ENCODE peak calls at places on chromosomes 12 and 14, in eight cellular contexts. C, Y, Q, X, V, R, P and B are unnamed samples.
A peak's percentile ranks its signal among the peaks of the same experiment; 100 is the strongest.

GRCh38 chr14:57275023-57275664 is 6.4 kb downstream of the AP5M1 start:
- DNase-seq in C (no peak), Y (no peak), Q (no peak), X (peak; percentile 5), V (no peak), R (no peak), P (no peak), B (no peak)

GRCh38 chr14:73786942-73787759 is 64.5 kb upstream of the PTGR2 start:
- DNase-seq in C (peak; percentile 37), Y (peak; percentile 59), Q (peak; percentile 86), X (peak; percentile 35), V (peak; percentile 38), R (peak; percentile 47), P (peak; percentile 86), B (peak; percentile 37)

GRCh38 chr14:65631040-65631439 is 218.5 kb downstream of the FUT8 start:
- DNase-seq in C (no peak), Y (no peak), Q (no peak), X (no peak), V (no peak), R (no peak), P (no peak), B (no peak)

GRCh38 chr14:82642425-82642824 is 1108.8 kb upstream of the SEL1L start:
- DNase-seq in C (peak; percentile 28), Y (no peak), Q (no peak), X (no peak), V (no peak), R (no peak), P (no peak), B (no peak)

GRCh38 chr12:6038160-6038559 is 86.3 kb downstream of the VWF start:
- DNase-seq in C (no peak), Y (peak; percentile 10), Q (no peak), X (peak; percentile 76), V (no peak), R (peak; percentile 13), P (no peak), B (peak; percentile 51)

GRCh38 chr12:71626098-71626497 is 37.5 kb downstream of the ZFC3H1 start:
- DNase-seq in C (no peak), Y (no peak), Q (no peak), X (no peak), V (no peak), R (no peak), P (no peak), B (no peak)

GRCh38 chr14:78302841-78303240 is 132.7 kb downstream of the NRXN3 start:
- DNase-seq in C (no peak), Y (no peak), Q (no peak), X (no peak), V (no peak), R (no peak), P (no peak), B (no peak)

GRCh38 chr14:37232907-37233481 is 35.3 kb downstream of the MIPOL1 start:
- DNase-seq in C (no peak), Y (no peak), Q (no peak), X (peak; percentile 69), V (no peak), R (no peak), P (no peak), B (no peak)

GRCh38 chr14:95314609-95315008 is 5.1 kb downstream of the CLMN start:
- DNase-seq in C (no peak), Y (no peak), Q (peak; percentile 66), X (no peak), V (no peak), R (no peak), P (no peak), B (peak; percentile 51)

GRCh38 chr12:126493366-126494108 is 1428.3 kb downstream of the AACS start:
- DNase-seq in C (no peak), Y (no peak), Q (no peak), X (no peak), V (no peak), R (no peak), P (no peak), B (no peak)

GRCh38 chr12:57621497-57622292 is 10.5 kb downstream of the ARHGEF25 start:
- DNase-seq in C (peak; percentile 67), Y (peak; percentile 22), Q (peak; percentile 84), X (peak; percentile 11), V (peak; percentile 30), R (peak; percentile 43), P (peak; percentile 81), B (no peak)

GRCh38 chr12:65612440-65612839 is 211.8 kb upstream of the HMGA2 start:
- DNase-seq in C (no peak), Y (no peak), Q (no peak), X (no peak), V (no peak), R (no peak), P (no peak), B (no peak)

GRCh38 chr14:75981426-75981825 is 369 bp downstream of the TGFB3 start:
- DNase-seq in C (no peak), Y (no peak), Q (peak; percentile 68), X (no peak), V (no peak), R (no peak), P (no peak), B (peak; percentile 35)

GRCh38 chr12:76820888-76821482 is 57.1 kb downstream of the ZDHHC17 start:
- DNase-seq in C (no peak), Y (peak; percentile 1), Q (no peak), X (peak; percentile 47), V (no peak), R (no peak), P (no peak), B (no peak)

GRCh38 chr12:53994691-53995310 is 5.2 kb upstream of the HOXC9 start:
- DNase-seq in C (no peak), Y (no peak), Q (no peak), X (no peak), V (no peak), R (no peak), P (no peak), B (no peak)

GRCh38 chr14:69268763-69269162 is 8.8 kb downstream of the GALNT16 start:
- DNase-seq in C (no peak), Y (no peak), Q (peak; percentile 38), X (peak; percentile 61), V (no peak), R (no peak), P (no peak), B (no peak)

GRCh38 chr14:99259327-99259726 is 12.7 kb downstream of the BCL11B start:
- DNase-seq in C (no peak), Y (no peak), Q (peak; percentile 74), X (no peak), V (no peak), R (peak; percentile 52), P (no peak), B (no peak)

GRCh38 chr14:100031506-100032281 is 33.5 kb upstream of the EVL start:
- DNase-seq in C (no peak), Y (no peak), Q (no peak), X (peak; percentile 99), V (no peak), R (no peak), P (no peak), B (no peak)

GRCh38 chr12:101459642-101460346 is 15.3 kb upstream of the SPIC start:
- DNase-seq in C (no peak), Y (no peak), Q (no peak), X (peak; percentile 39), V (no peak), R (no peak), P (no peak), B (no peak)

GRCh38 chr14:92960706-92961566 is 38.0 kb downstream of the CHGA start:
- DNase-seq in C (no peak), Y (no peak), Q (no peak), X (peak; percentile 55), V (no peak), R (no peak), P (peak; percentile 30), B (no peak)

GRCh38 chr12:98470469-98471082 is 44.8 kb upstream of the TMPO start:
- DNase-seq in C (no peak), Y (no peak), Q (peak; percentile 16), X (no peak), V (no peak), R (no peak), P (no peak), B (no peak)

GRCh38 chr12:47400251-47400650 is 305.6 kb downstream of the RPAP3 start:
- DNase-seq in C (no peak), Y (no peak), Q (no peak), X (peak; percentile 44), V (no peak), R (no peak), P (no peak), B (no peak)

GRCh38 chr12:52381206-52381605 is 4.2 kb downstream of the KRT84 start:
- DNase-seq in C (no peak), Y (no peak), Q (no peak), X (no peak), V (no peak), R (no peak), P (no peak), B (no peak)

GRCh38 chr12:122097641-122098364 is 19.2 kb downstream of the MLXIP start:
- DNase-seq in C (no peak), Y (no peak), Q (no peak), X (peak; percentile 44), V (no peak), R (no peak), P (no peak), B (no peak)

GRCh38 chr12:77667101-77667500 is 163.6 kb upstream of the NAV3 start:
- DNase-seq in C (no peak), Y (no peak), Q (no peak), X (peak; percentile 4), V (no peak), R (no peak), P (no peak), B (no peak)